ENCODE peak calls at places on chromosome 18, in eight cellular contexts. V is lower lobe of right lung; T is sigmoid colon; S is SK-N-SH; L is CD4-positive, CD25-positive, alpha-beta regulatory T cell; R is endodermal cell; Z is A549; H is fibroblast of lung. I is an unnamed sample.
A peak's percentile ranks its signal among the peaks of the same experiment; 100 is the strongest.

GRCh38 chr18:51196116-51196810 is 1.2 kb downstream of the MEX3C start:
- DNase-seq in H (peak; percentile 39), L (no peak), Z (no peak), R (peak; percentile 60), V (peak; percentile 72), T (peak; percentile 73), S (no peak), I (peak; percentile 36)

GRCh38 chr18:51447351-51447896 is 249.9 kb upstream of the MEX3C start:
- DNase-seq in H (no peak), Z (no peak), L (no peak), V (no peak), R (peak; percentile 70), S (no peak), T (no peak), I (peak; percentile 37)

GRCh38 chr18:63975632-63976031 is 5.8 kb downstream of the SERPINB8 start:
- DNase-seq in H (no peak), R (no peak), T (no peak), L (no peak), V (no peak), Z (no peak), S (no peak), I (no peak)

GRCh38 chr18:498901-499300 is 1.6 kb downstream of the COLEC12 start:
- DNase-seq in L (no peak), T (no peak), R (no peak), Z (no peak), S (no peak), V (no peak), H (no peak), I (no peak)

GRCh38 chr18:79587298-79588125 is 92.1 kb upstream of the CTDP1 start:
- DNase-seq in H (no peak), T (peak; percentile 61), Z (no peak), R (peak; percentile 46), S (no peak), V (peak; percentile 35), L (no peak), I (no peak)

GRCh38 chr18:7749510-7749981 is 182.4 kb downstream of the PTPRM start:
- DNase-seq in S (no peak), T (no peak), V (no peak), Z (no peak), L (no peak), H (no peak), R (no peak), I (peak; percentile 76)

GRCh38 chr18:77321823-77322805 is 72.5 kb downstream of the GALR1 start:
- DNase-seq in T (no peak), S (no peak), L (no peak), H (no peak), V (no peak), Z (no peak), R (no peak), I (no peak)

GRCh38 chr18:410103-410502 is 90.4 kb downstream of the COLEC12 start:
- DNase-seq in V (no peak), Z (no peak), T (no peak), R (no peak), L (no peak), S (no peak), H (no peak), I (no peak)

GRCh38 chr18:54775686-54776085 is 52.6 kb upstream of the RAB27B start:
- DNase-seq in R (no peak), T (no peak), Z (peak; percentile 84), S (peak; percentile 15), H (peak; percentile 61), V (no peak), L (no peak), I (no peak)

GRCh38 chr18:59141294-59142068 is 1.8 kb downstream of the SEC11C start:
- DNase-seq in V (no peak), H (no peak), R (no peak), T (no peak), L (no peak), Z (no peak), S (no peak), I (no peak)

GRCh38 chr18:23228102-23229051 is 93.1 kb downstream of the CABLES1 start:
- DNase-seq in L (no peak), H (peak; percentile 17), T (no peak), V (no peak), Z (no peak), S (no peak), R (no peak), I (no peak)
- H3K4me1 ChIP-seq in L (peaks cover 36% of the 10 kb centered on the region), H (peaks cover 35% of the 10 kb centered on the region), T (peaks cover 50% of the 10 kb centered on the region), V (peaks cover 77% of the 10 kb centered on the region), Z (peaks cover 4% of the 10 kb centered on the region), S (peaks cover 37% of the 10 kb centered on the region), R (no peaks in the 10 kb centered on the region), I (no peaks in the 10 kb centered on the region)

DNA sequence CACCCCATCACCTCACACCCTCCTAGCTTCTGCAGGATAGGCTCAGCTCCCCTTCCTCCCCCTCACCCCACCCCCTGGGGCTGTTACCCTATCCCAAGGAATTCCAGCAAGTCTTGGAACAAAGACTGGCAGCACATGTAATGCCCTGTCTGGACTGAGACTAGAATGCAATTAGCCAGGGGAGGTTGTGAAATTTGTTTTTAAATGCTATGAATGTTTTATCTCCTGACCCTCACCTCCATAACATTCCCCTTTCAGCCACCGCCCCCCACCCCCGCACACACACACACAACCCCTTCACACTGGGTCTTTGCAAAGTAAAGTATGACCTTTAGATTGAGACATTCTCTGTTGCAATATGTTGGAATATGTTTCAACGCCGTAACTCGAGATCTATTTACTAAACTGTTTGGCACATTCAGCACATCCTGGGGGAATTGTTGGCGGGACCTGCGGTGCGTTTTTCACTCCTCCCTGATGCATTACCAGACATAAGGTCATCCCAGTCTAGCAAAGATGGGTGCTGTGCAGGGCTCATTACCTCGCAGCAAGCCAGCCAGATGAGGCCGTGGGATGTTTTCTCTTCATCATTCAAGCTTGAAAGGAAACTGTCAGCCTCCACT is 290.7 kb upstream of the SLC14A2 start:
- DNase-seq in V (peak; percentile 51), L (no peak), S (no peak), H (peak; percentile 92), T (peak; percentile 84), Z (no peak), R (peak; percentile 74), I (peak; percentile 82)
- H3K27ac ChIP-seq in V (peak overlapping the region; percentile 10), L (no peak overlapping the region), S (no peak overlapping the region), H (no peak overlapping the region), T (no peak overlapping the region), Z (no peak overlapping the region), R (peak overlapping the region; percentile 50), I (no peak overlapping the region)

GRCh38 chr18:37563810-37564511 is 1.6 kb downstream of the CELF4 start:
- DNase-seq in S (peak; percentile 56), R (no peak), V (no peak), T (peak; percentile 15), Z (no peak), L (no peak), H (no peak), I (no peak)
- H3K4me1 ChIP-seq in S (peaks cover 10% of the 10 kb centered on the region), R (no peaks in the 10 kb centered on the region), V (peaks cover 24% of the 10 kb centered on the region), T (peaks cover 27% of the 10 kb centered on the region), Z (peaks cover 9% of the 10 kb centered on the region), L (peaks cover 15% of the 10 kb centered on the region), H (no peaks in the 10 kb centered on the region), I (no peaks in the 10 kb centered on the region)

GRCh38 chr18:9105420-9105819 is 2.9 kb downstream of the NDUFV2 start:
- DNase-seq in T (no peak), S (no peak), V (no peak), L (no peak), H (no peak), R (no peak), Z (no peak), I (no peak)
- H3K27ac ChIP-seq in T (peak overlapping the region; percentile 95), S (no peak overlapping the region), V (no peak overlapping the region), L (peak overlapping the region; percentile 90), H (peak overlapping the region; percentile 19), R (no peak overlapping the region), Z (no peak overlapping the region), I (peak overlapping the region; percentile 63)

DNA sequence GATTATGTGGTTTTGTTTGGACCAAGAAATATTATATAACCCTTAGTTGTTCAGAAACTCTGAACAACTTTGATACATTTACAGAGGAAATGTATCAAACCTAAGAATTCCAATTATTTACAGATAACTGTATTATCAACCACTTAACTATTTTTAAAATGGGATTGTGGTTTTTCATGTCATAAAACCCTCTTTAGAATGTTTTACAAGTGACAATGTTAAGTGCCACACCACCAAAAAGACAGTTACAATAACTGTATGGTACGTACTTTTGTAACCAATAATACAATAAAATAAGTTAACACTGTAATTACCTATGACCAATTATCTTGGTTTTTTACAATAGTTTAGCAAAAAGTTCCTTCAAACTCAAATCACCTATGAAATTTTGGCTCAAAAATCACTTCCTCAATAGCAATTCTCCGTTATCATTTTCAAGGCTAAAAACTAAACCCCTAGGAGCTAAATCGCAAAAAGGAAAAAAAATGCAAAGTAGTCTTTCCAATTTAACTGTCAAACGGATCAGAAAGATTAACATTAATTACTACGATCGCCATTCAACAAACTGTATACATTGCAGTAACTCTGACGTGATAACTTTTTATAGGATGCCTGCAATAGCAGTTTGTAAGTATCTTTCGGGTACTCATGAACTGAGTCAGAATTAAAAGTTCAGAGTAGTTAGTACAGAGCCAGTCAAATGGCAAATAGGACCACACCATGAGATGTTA is 1.5 kb downstream of the ROCK1 start:
- DNase-seq in V (no peak), H (no peak), L (no peak), T (no peak), S (no peak), R (no peak), Z (no peak), I (no peak)
- H3K4me1 ChIP-seq in V (peaks cover 46% of the 10 kb centered on the region), H (peaks cover 5% of the 10 kb centered on the region), L (peaks cover 61% of the 10 kb centered on the region), T (peaks cover 28% of the 10 kb centered on the region), S (peaks cover 4% of the 10 kb centered on the region), R (no peaks in the 10 kb centered on the region), Z (peaks cover 30% of the 10 kb centered on the region), I (peaks cover 20% of the 10 kb centered on the region)

GRCh38 chr18:9095297-9096012 is 7.0 kb upstream of the NDUFV2 start:
- DNase-seq in H (peak; percentile 59), Z (peak; percentile 13), T (peak; percentile 72), S (no peak), R (no peak), L (peak; percentile 37), V (no peak), I (no peak)
- H3K27ac ChIP-seq in H (peak overlapping the region; percentile 92), Z (peak overlapping the region; percentile 84), T (peak overlapping the region; percentile 79), S (no peak overlapping the region), R (no peak overlapping the region), L (peak overlapping the region; percentile 79), V (no peak overlapping the region), I (no peak overlapping the region)

GRCh38 chr18:29163596-29163995 is 986.7 kb upstream of the CDH2 start:
- DNase-seq in S (no peak), L (no peak), R (no peak), Z (no peak), T (no peak), H (no peak), V (no peak), I (no peak)
- H3K4me1 ChIP-seq in S (no peaks in the 10 kb centered on the region), L (no peaks in the 10 kb centered on the region), R (no peaks in the 10 kb centered on the region), Z (peaks cover 34% of the 10 kb centered on the region), T (peaks cover 32% of the 10 kb centered on the region), H (peaks cover 17% of the 10 kb centered on the region), V (no peaks in the 10 kb centered on the region), I (no peaks in the 10 kb centered on the region)

GRCh38 chr18:36711813-36712444 is 116.9 kb downstream of the TPGS2 start:
- DNase-seq in S (no peak), H (peak; percentile 62), V (no peak), L (no peak), Z (peak; percentile 41), R (no peak), T (no peak), I (peak; percentile 77)
- H3K27ac ChIP-seq in S (no peak overlapping the region), H (no peak overlapping the region), V (no peak overlapping the region), L (no peak overlapping the region), Z (no peak overlapping the region), R (peak overlapping the region; percentile 51), T (peak overlapping the region; percentile 58), I (peak overlapping the region; percentile 57)

I was measured in cardiac muscle cell.